ENCODE peak calls at places on chromosomes 11 and 22, in seven cellular contexts. T is stimulated activated CD8-positive, alpha-beta memory T cell treated with anti-CD3 and anti-CD28 coated beads, Interleukin-2, amount 100 ng/mL, for 1 hour; X is CD4-positive, alpha-beta T cell; O is T-helper 2 cell; L is GM23338; E is kidney tubule cell; B is Peyer's patch. Q is an unnamed sample.

GRCh38 chr11:74504100-74504691 is 10.7 kb upstream of the LIPT2 start:
- DNase-seq in L (no peak), X (no peak), O (no peak), E (no peak), T (no peak), B (no peak), Q (no peak)

GRCh38 chr11:63609536-63609935 is 4.7 kb downstream of the PLAAT3 start:
- DNase-seq in X (no peak), E (peak; percentile 36), L (no peak), T (no peak), O (no peak), B (no peak), Q (no peak)

GRCh38 chr11:1051356-1052132 is 15.0 kb upstream of the MUC6 start:
- DNase-seq in T (no peak), B (no peak), X (no peak), L (no peak), O (no peak), E (no peak), Q (no peak)

GRCh38 chr22:26805131-26805530 is 147.7 kb downstream of the MIAT start:
- DNase-seq in O (no peak), T (no peak), E (no peak), L (no peak), X (no peak), B (no peak), Q (no peak)

GRCh38 chr11:43735931-43736330 is 55.4 kb downstream of the HSD17B12 start:
- DNase-seq in O (no peak), B (no peak), T (no peak), L (peak; percentile 24), E (peak; percentile 35), X (no peak), Q (no peak)

GRCh38 chr22:35467788-35468187 is 67.8 kb downstream of the MCM5 start:
- DNase-seq in B (no peak), L (peak; percentile 36), E (peak; percentile 52), X (no peak), O (no peak), T (no peak), Q (peak; percentile 72)

GRCh38 chr22:45645150-45645525 is 26.5 kb upstream of the ATXN10 start:
- DNase-seq in B (no peak), X (no peak), E (peak; percentile 45), O (no peak), T (no peak), L (peak; percentile 23), Q (no peak)

GRCh38 chr11:65822760-65823528 is 10.8 kb upstream of the SNX32 start:
- DNase-seq in L (no peak), E (no peak), B (no peak), X (no peak), O (no peak), T (no peak), Q (no peak)

GRCh38 chr22:31272522-31273446 is 19.5 kb downstream of the PIK3IP1 start:
- DNase-seq in E (peak; percentile 76), L (peak; percentile 91), O (no peak), B (peak; percentile 61), X (peak; percentile 55), T (no peak), Q (peak; percentile 75)

GRCh38 chr11:75240381-75241035 is at the start of gene TPBGL:
- DNase-seq in L (peak; percentile 65), T (no peak), B (no peak), E (no peak), O (no peak), X (no peak), Q (peak; percentile 73)

GRCh38 chr11:85827768-85828639 is 17.1 kb upstream of the SYTL2 start:
- DNase-seq in T (no peak), L (no peak), O (peak; percentile 59), B (no peak), X (no peak), E (peak; percentile 87), Q (no peak)

Q was measured in H9.